ENCODE peak calls at places on chromosomes 5 and 9, in ten cellular contexts. K, X, N, C, U, Z, B, Q, G and R are unnamed samples. For H3K4me1, the result is how much of the 10 kb centered on the place peaks cover.

GRCh38 chr9:83119873-83120272 is 56.9 kb upstream of the RASEF start:
- DNase-seq in K (no peak), X (no peak), N (no peak), C (no peak), U (no peak), Z (no peak), B (no peak), Q (no peak), G (no peak), R (no peak)

GRCh38 chr9:81814404-81814793 is 113.8 kb upstream of the SPATA31D4 start:
- DNase-seq in K (no peak), X (peak), N (no peak), C (peak), U (no peak), Z (no peak), B (no peak), Q (no peak), G (no peak), R (no peak)

GRCh38 chr9:82680179-82680935 is 382.6 kb downstream of the RASEF start:
- DNase-seq in K (no peak), X (no peak), N (no peak), C (no peak), U (no peak), Z (no peak), B (no peak), Q (no peak), G (no peak), R (no peak)

GRCh38 chr5:116626272-116626723 is 51.7 kb upstream of the SEMA6A start:
- DNase-seq in K (no peak), X (no peak), N (peak), C (no peak), U (no peak), Z (no peak), B (no peak), Q (no peak), G (peak), R (peak)

GRCh38 chr5:179153341-179153901 is 93.2 kb downstream of the ZNF354C start:
- DNase-seq in K (no peak), X (no peak), N (no peak), C (peak), U (peak), Z (no peak), B (no peak), Q (no peak), G (no peak), R (no peak)

GRCh38 chr5:133456933-133457402 is 155.4 kb downstream of the FSTL4 start:
- DNase-seq in K (peak), X (no peak), N (no peak), C (peak), U (no peak), Z (no peak), B (no peak), Q (no peak), G (no peak), R (no peak)

GRCh38 chr5:140356878-140357730 is 2.9 kb upstream of the SLC4A9 start:
- DNase-seq in K (no peak), X (no peak), N (no peak), C (no peak), U (no peak), Z (no peak), B (no peak), Q (no peak), G (no peak), R (no peak)

GRCh38 chr9:97321681-97322080 is 14.2 kb downstream of the CCDC180 start:
- DNase-seq in K (no peak), X (no peak), N (no peak), C (no peak), U (no peak), Z (no peak), B (no peak), Q (no peak), G (no peak), R (no peak)

GRCh38 chr5:169176686-169177430 is 124.1 kb downstream of the SLIT3 start:
- DNase-seq in K (no peak), X (no peak), N (no peak), C (no peak), U (no peak), Z (no peak), B (no peak), Q (no peak), G (no peak), R (no peak)

GRCh38 chr9:134734270-134734669 is 92.7 kb downstream of the COL5A1 start:
- DNase-seq in K (no peak), X (no peak), N (no peak), C (no peak), U (no peak), Z (no peak), B (no peak), Q (no peak), G (peak), R (no peak)

GRCh38 chr9:81395301-81396054 is 293.9 kb downstream of the TLE1 start:
- DNase-seq in K (no peak), X (no peak), N (no peak), C (no peak), U (no peak), Z (no peak), B (no peak), Q (no peak), G (no peak), R (no peak)

GRCh38 chr5:65722575-65723424 is 795 bp downstream of the NLN start:
- DNase-seq in K (peak), X (peak), N (peak), C (no peak), U (no peak), Z (peak), B (peak), Q (no peak), G (no peak), R (no peak)

GRCh38 chr5:107248065-107248695 is 422.6 kb downstream of the EFNA5 start:
- DNase-seq in K (peak), X (peak), N (peak), C (peak), U (no peak), Z (peak), B (peak), Q (no peak), G (peak), R (no peak)

GRCh38 chr9:112097712-112098688 is 77.1 kb downstream of the SUSD1 start:
- DNase-seq in K (peak), X (peak), N (peak), C (peak), U (peak), Z (peak), B (peak), Q (no peak), G (peak), R (no peak)

GRCh38 chr5:45774528-45774927 is 78.3 kb upstream of the HCN1 start:
- DNase-seq in K (no peak), X (peak), N (no peak), C (no peak), U (no peak), Z (peak), B (peak), Q (no peak), G (no peak), R (no peak)

GRCh38 chr5:73292816-73293459 is 119.9 kb downstream of the TMEM174 start:
- DNase-seq in K (no peak), X (no peak), N (no peak), C (no peak), U (no peak), Z (no peak), B (no peak), Q (no peak), G (no peak), R (no peak)

GRCh38 chr9:87516222-87516930 is 18.7 kb downstream of the DAPK1 start:
- DNase-seq in K (peak), X (no peak), N (peak), C (no peak), U (peak), Z (no peak), B (no peak), Q (no peak), G (peak), R (peak)

GRCh38 chr9:90114641-90115040 is 509.8 kb downstream of the GADD45G start:
- DNase-seq in K (no peak), X (no peak), N (no peak), C (no peak), U (no peak), Z (no peak), B (no peak), Q (no peak), G (no peak), R (no peak)

GRCh38 chr9:134035041-134036039 is 10.1 kb downstream of the BRD3OS start:
- DNase-seq in K (no peak), X (no peak), N (no peak), C (peak), U (peak), Z (no peak), B (no peak), Q (no peak), G (no peak), R (no peak)

GRCh38 chr9:136821333-136822031 is 13.7 kb downstream of the RABL6 start:
- DNase-seq in K (peak), X (peak), N (no peak), C (no peak), U (no peak), Z (no peak), B (no peak), Q (no peak), G (no peak), R (no peak)

GRCh38 chr5:168110384-168110783 is 181.1 kb upstream of the WWC1 start:
- DNase-seq in K (no peak), X (peak), N (no peak), C (no peak), U (no peak), Z (no peak), B (no peak), Q (no peak), G (no peak), R (no peak)

GRCh38 chr9:71980266-71981018 is 69.0 kb downstream of the C9orf85 start:
- DNase-seq in K (no peak), X (no peak), N (peak), C (no peak), U (no peak), Z (no peak), B (no peak), Q (no peak), G (no peak), R (no peak)

GRCh38 chr5:157049605-157050004 is 9.3 kb downstream of the HAVCR1 start:
- DNase-seq in K (no peak), X (peak), N (no peak), C (peak), U (no peak), Z (no peak), B (peak), Q (no peak), G (no peak), R (no peak)

GRCh38 chr9:135450956-135451355 is 28.6 kb upstream of the PPP1R26 start:
- DNase-seq in K (no peak), X (no peak), N (no peak), C (no peak), U (no peak), Z (no peak), B (no peak), Q (no peak), G (no peak), R (no peak)

GRCh38 chr9:89576404-89576824 is 28.4 kb upstream of the GADD45G start:
- DNase-seq in K (no peak), X (peak), N (no peak), C (no peak), U (no peak), Z (peak), B (peak), Q (no peak), G (no peak), R (no peak)

GRCh38 chr9:110582156-110582555 is 2.6 kb upstream of the SVEP1 start:
- DNase-seq in K (peak), X (peak), N (no peak), C (no peak), U (no peak), Z (no peak), B (no peak), Q (no peak), G (no peak), R (no peak)

GRCh38 chr5:157271740-157272271 is 5.9 kb downstream of the CYFIP2 start:
- DNase-seq in K (no peak), X (no peak), N (no peak), C (no peak), U (peak), Z (peak), B (no peak), Q (peak), G (no peak), R (peak)

GRCh38 chr5:10454591-10455272 is 13.1 kb downstream of the ROPN1L start:
- DNase-seq in K (no peak), X (no peak), N (no peak), C (no peak), U (no peak), Z (no peak), B (no peak), Q (no peak), G (no peak), R (no peak)

GRCh38 chr9:109918359-109919163 is 138.6 kb downstream of the PALM2AKAP2 start:
- DNase-seq in K (no peak), X (no peak), N (no peak), C (no peak), U (no peak), Z (peak), B (no peak), Q (no peak), G (no peak), R (no peak)

GRCh38 chr9:119117409-119117808 is 251.8 kb downstream of the BRINP1 start:
- DNase-seq in K (no peak), X (no peak), N (no peak), C (no peak), U (no peak), Z (no peak), B (no peak), Q (no peak), G (no peak), R (no peak)

GRCh38 chr5:128736567-128736966 is 198.5 kb upstream of the FBN2 start:
- DNase-seq in K (no peak), X (peak), N (peak), C (no peak), U (no peak), Z (no peak), B (no peak), Q (no peak), G (no peak), R (no peak)

GRCh38 chr9:123639743-123640142 is 283.7 kb downstream of the CRB2 start:
- DNase-seq in K (no peak), X (no peak), N (no peak), C (no peak), U (no peak), Z (no peak), B (no peak), Q (no peak), G (no peak), R (no peak)

GRCh38 chr9:12785251-12785880 is 10.5 kb downstream of the LURAP1L start:
- DNase-seq in K (no peak), X (no peak), N (peak), C (no peak), U (no peak), Z (no peak), B (no peak), Q (no peak), G (no peak), R (peak)

GRCh38 chr9:106796771-106797170 is 66.2 kb upstream of the ZNF462 start:
- DNase-seq in K (no peak), X (no peak), N (no peak), C (no peak), U (no peak), Z (no peak), B (no peak), Q (no peak), G (no peak), R (no peak)

GRCh38 chr5:177968661-177969211 is 27.3 kb downstream of the PROP1 start:
- DNase-seq in K (no peak), X (no peak), N (no peak), C (no peak), U (no peak), Z (no peak), B (no peak), Q (no peak), G (no peak), R (no peak)

GRCh38 chr9:109411818-109412352 is 86.2 kb downstream of the PTPN3 start:
- DNase-seq in K (peak), X (peak), N (no peak), C (no peak), U (no peak), Z (peak), B (peak), Q (no peak), G (no peak), R (no peak)

GRCh38 chr5:10702040-10702629 is 58.9 kb downstream of the DAP start:
- DNase-seq in K (no peak), X (no peak), N (no peak), C (no peak), U (no peak), Z (no peak), B (no peak), Q (no peak), G (no peak), R (peak)

DNA sequence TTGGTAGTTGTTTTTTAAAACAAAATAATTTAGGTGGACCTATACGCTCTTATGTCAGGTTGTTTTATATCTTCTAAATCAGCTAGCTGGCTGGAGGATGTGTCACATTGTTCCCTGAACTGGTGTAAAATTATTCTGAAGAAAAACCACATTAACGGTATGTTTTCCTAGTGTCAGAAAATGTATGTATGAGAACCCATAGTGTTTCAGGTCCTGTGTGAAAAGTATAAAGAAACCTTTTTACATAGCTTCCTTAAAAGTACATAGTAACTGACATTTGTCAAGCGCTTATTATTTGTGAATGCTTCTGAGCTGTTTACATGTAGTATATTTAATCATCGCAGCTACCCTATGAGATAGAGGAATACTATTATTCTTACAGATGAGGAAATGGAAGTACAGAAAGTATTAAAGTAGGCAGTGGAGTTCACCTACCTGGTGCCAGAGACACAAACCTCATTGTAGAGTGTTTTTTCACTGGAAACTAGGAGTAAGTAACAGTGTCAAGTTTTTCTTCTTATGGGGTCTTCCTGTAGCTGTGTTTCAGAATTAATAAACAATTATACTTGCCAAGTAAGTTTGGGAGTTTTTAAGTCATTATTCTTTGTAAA is 10.4 kb upstream of the FAM120AOS start:
- DNase-seq in K (no peak), X (no peak), N (no peak), C (no peak), U (no peak), Z (peak), B (no peak), Q (no peak), G (no peak), R (no peak)
- H3K4me1 ChIP-seq in K (under half), X (half or more), N (half or more), C (under half), U (half or more), Z (half or more), B (half or more), Q (under half), G (half or more), R (under half)

GRCh38 chr5:138186002-138186447 is 7.1 kb downstream of the KIF20A start:
- DNase-seq in K (no peak), X (no peak), N (no peak), C (no peak), U (no peak), Z (no peak), B (no peak), Q (no peak), G (no peak), R (no peak)
- H3K4me1 ChIP-seq in K (under half), X (under half), N (under half), C (under half), U (under half), Z (under half), B (under half), Q (under half), G (under half), R (under half)

GRCh38 chr9:121286688-121286972 is 18.7 kb downstream of the GSN start:
- DNase-seq in K (no peak), X (no peak), N (no peak), C (no peak), U (no peak), Z (no peak), B (no peak), Q (no peak), G (no peak), R (no peak)
- H3K4me1 ChIP-seq in K (under half), X (under half), N (half or more), C (half or more), U (half or more), Z (under half), B (half or more), Q (half or more), G (half or more), R (half or more)

GRCh38 chr5:141746395-141746794 is 64.4 kb upstream of the ARAP3 start:
- DNase-seq in K (no peak), X (no peak), N (no peak), C (no peak), U (no peak), Z (no peak), B (no peak), Q (no peak), G (no peak), R (no peak)
- H3K4me1 ChIP-seq in K (under half), X (under half), N (under half), C (under half), U (under half), Z (under half), B (under half), Q (under half), G (under half), R (under half)

GRCh38 chr5:132099073-132099748 is 25.6 kb downstream of the CSF2 start:
- DNase-seq in K (peak), X (no peak), N (no peak), C (no peak), U (no peak), Z (no peak), B (no peak), Q (no peak), G (no peak), R (no peak)
- H3K4me1 ChIP-seq in K (under half), X (under half), N (under half), C (under half), U (half or more), Z (half or more), B (under half), Q (under half), G (under half), R (under half)

DNA sequence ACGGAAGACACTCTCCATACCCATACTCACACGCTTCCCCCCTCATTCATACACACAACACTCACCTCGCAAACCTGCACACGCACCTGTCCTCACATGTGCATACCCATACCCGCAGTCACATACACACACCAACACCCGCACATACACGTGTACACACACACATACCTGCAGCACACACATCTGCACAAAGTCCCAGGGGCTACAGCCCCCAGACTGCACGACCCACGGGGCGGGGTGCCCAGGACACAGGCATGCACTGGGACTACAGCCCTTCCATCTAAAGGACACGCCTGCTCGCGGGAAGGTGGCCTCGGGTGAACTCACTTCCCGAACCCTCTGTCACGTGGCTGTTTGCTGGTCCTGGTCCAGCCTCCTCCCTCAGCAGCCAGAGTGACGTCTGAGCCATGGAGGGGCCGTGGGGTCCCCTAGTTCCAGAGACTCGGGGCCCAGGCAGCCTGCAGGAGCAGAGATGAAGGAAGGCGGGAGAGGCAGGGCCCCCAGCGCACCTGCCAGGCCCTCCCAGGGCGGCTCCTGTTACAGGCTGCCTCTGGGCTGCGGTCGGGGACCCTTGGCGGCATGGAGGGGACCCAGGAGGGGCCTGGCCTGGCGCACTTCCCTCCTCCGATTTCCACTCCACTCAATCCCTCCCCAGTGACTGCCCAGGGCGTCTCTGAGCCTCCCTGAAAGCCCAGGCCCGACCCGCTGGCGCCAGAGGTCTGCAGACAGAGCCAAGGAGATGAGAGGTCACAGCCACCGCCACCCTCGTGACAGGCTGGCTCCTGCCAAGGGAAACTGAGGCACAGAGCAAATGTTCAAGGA is 8.1 kb downstream of the SLC12A7 start:
- DNase-seq in K (no peak), X (no peak), N (peak), C (no peak), U (peak), Z (no peak), B (no peak), Q (no peak), G (peak), R (no peak)
- H3K4me1 ChIP-seq in K (under half), X (under half), N (half or more), C (under half), U (half or more), Z (under half), B (half or more), Q (under half), G (under half), R (under half)

GRCh38 chr5:150160448-150161069 is 4.9 kb upstream of the PDGFRB start:
- DNase-seq in K (no peak), X (no peak), N (no peak), C (no peak), U (no peak), Z (no peak), B (no peak), Q (no peak), G (no peak), R (no peak)

GRCh38 chr5:150161242-150162141 is 5.1 kb upstream of the CDX1 start:
- DNase-seq in K (peak), X (peak), N (peak), C (peak), U (peak), Z (peak), B (peak), Q (no peak), G (peak), R (no peak)

GRCh38 chr5:150158170-150158949 is 2.7 kb upstream of the PDGFRB start:
- DNase-seq in K (no peak), X (no peak), N (peak), C (no peak), U (no peak), Z (no peak), B (no peak), Q (no peak), G (peak), R (no peak)

GRCh38 chr5:150162142-150162513 is 4.5 kb upstream of the CDX1 start:
- DNase-seq in K (no peak), X (no peak), N (no peak), C (peak), U (no peak), Z (no peak), B (no peak), Q (no peak), G (no peak), R (no peak)

GRCh38 chr5:150159741-150160179 is 4.1 kb upstream of the PDGFRB start:
- DNase-seq in K (no peak), X (peak), N (peak), C (no peak), U (no peak), Z (peak), B (no peak), Q (no peak), G (peak), R (no peak)
- H3K4me1 ChIP-seq in K (under half), X (under half), N (half or more), C (under half), U (half or more), Z (under half), B (under half), Q (under half), G (under half), R (half or more)